ENCODE peak calls at places on chromosomes 3 and 15, in eight cellular contexts. K is T-cell; D is stimulated activated CD4-positive, alpha-beta T cell treated with anti-CD3 and anti-CD28 coated beads, Interleukin-4, amount 100 ng/mL, for 4 hours; E is WTC11; Z is lung microvascular endothelial cell; J is activated CD4-positive, alpha-beta T cell treated with anti-CD3 and anti-CD28 coated beads, Interleukin-2, amount 10 ng/mL, durations not matched to agents 7 days and 5 days; H is NCI-H1417; V is naive thymus-derived CD4-positive, alpha-beta T cell. L is an unnamed sample.

GRCh38 chr15:64905119-64905831 is 6.4 kb upstream of the ANKDD1A start:
- DNase-seq in K (peak), D (peak), E (peak), Z (peak), J (peak), H (no peak), V (peak), L (peak)

GRCh38 chr15:89184367-89184766 is 37.0 kb downstream of the RLBP1 start:
- DNase-seq in K (no peak), D (no peak), E (no peak), Z (no peak), J (no peak), H (no peak), V (no peak), L (peak)

GRCh38 chr15:52103217-52104207 is 9.1 kb downstream of the BCL2L10 start:
- DNase-seq in K (no peak), D (no peak), E (no peak), Z (peak), J (no peak), H (no peak), V (no peak), L (peak)

GRCh38 chr3:38331257-38332022 is 15.1 kb upstream of the XYLB start:
- DNase-seq in K (no peak), D (no peak), E (no peak), Z (no peak), J (no peak), H (no peak), V (no peak), L (no peak)

GRCh38 chr15:42371125-42371524 is 11.8 kb downstream of the CAPN3 start:
- DNase-seq in K (no peak), D (no peak), E (no peak), Z (no peak), J (peak), H (no peak), V (no peak), L (no peak)

GRCh38 chr15:39704684-39705083 is 78.0 kb downstream of the FSIP1 start:
- DNase-seq in K (no peak), D (no peak), E (no peak), Z (peak), J (no peak), H (no peak), V (no peak), L (no peak)

GRCh38 chr3:153210116-153210515 is 48.1 kb downstream of the RAP2B start:
- DNase-seq in K (peak), D (no peak), E (no peak), Z (no peak), J (peak), H (no peak), V (peak), L (no peak)

GRCh38 chr3:197597335-197597734 is 41.6 kb upstream of the BDH1 start:
- DNase-seq in K (no peak), D (no peak), E (no peak), Z (no peak), J (no peak), H (no peak), V (no peak), L (no peak)

GRCh38 chr3:135240426-135240825 is 445.4 kb downstream of the EPHB1 start:
- DNase-seq in K (no peak), D (no peak), E (peak), Z (no peak), J (no peak), H (no peak), V (no peak), L (no peak)

GRCh38 chr3:13713396-13713795 is 164.5 kb downstream of the FBLN2 start:
- DNase-seq in K (no peak), D (no peak), E (peak), Z (no peak), J (no peak), H (no peak), V (no peak), L (peak)

GRCh38 chr3:71423151-71423906 is 160.2 kb downstream of the FOXP1 start:
- DNase-seq in K (no peak), D (no peak), E (no peak), Z (peak), J (no peak), H (peak), V (no peak), L (no peak)

GRCh38 chr3:157127831-157128767 is 31.8 kb downstream of the CCNL1 start:
- DNase-seq in K (peak), D (peak), E (no peak), Z (no peak), J (peak), H (no peak), V (peak), L (peak)

GRCh38 chr15:81297580-81298575 is 26.1 kb downstream of the STARD5 start:
- DNase-seq in K (no peak), D (peak), E (no peak), Z (no peak), J (no peak), H (no peak), V (no peak), L (no peak)

GRCh38 chr3:109023656-109024254 is 70.1 kb upstream of the GUCA1C start:
- DNase-seq in K (peak), D (peak), E (peak), Z (peak), J (peak), H (peak), V (peak), L (no peak)

GRCh38 chr3:129461461-129462146 is 21.6 kb downstream of the IFT122 start:
- DNase-seq in K (no peak), D (no peak), E (no peak), Z (no peak), J (no peak), H (no peak), V (no peak), L (no peak)

GRCh38 chr3:27713066-27713400 is 9.1 kb downstream of the EOMES start:
- DNase-seq in K (no peak), D (no peak), E (no peak), Z (no peak), J (no peak), H (peak), V (no peak), L (no peak)

GRCh38 chr15:97446138-97446537 is 514.4 kb upstream of the ARRDC4 start:
- DNase-seq in K (no peak), D (no peak), E (peak), Z (no peak), J (no peak), H (no peak), V (no peak), L (no peak)

GRCh38 chr3:49671291-49672288 is 2.6 kb upstream of the APEH start:
- DNase-seq in K (peak), D (peak), E (peak), Z (peak), J (peak), H (no peak), V (peak), L (peak)

GRCh38 chr3:158743664-158744566 is 11.7 kb upstream of the RARRES1 start:
- DNase-seq in K (no peak), D (no peak), E (no peak), Z (no peak), J (no peak), H (no peak), V (no peak), L (no peak)

GRCh38 chr15:25693321-25694237 is 169.5 kb downstream of the ATP10A start:
- DNase-seq in K (peak), D (no peak), E (peak), Z (no peak), J (peak), H (no peak), V (no peak), L (no peak)

GRCh38 chr3:138390582-138390932 is 42.2 kb downstream of the MRAS start:
- DNase-seq in K (no peak), D (no peak), E (no peak), Z (no peak), J (no peak), H (no peak), V (no peak), L (no peak)

GRCh38 chr3:112074006-112074405 is 12.2 kb upstream of the C3orf52 start:
- DNase-seq in K (no peak), D (no peak), E (no peak), Z (no peak), J (no peak), H (no peak), V (no peak), L (no peak)

GRCh38 chr3:56693750-56694149 is 10.7 kb upstream of the TASOR start:
- DNase-seq in K (no peak), D (no peak), E (no peak), Z (no peak), J (no peak), H (no peak), V (no peak), L (no peak)

GRCh38 chr3:197680955-197681521 is 55.7 kb downstream of the RUBCN start:
- DNase-seq in K (no peak), D (no peak), E (no peak), Z (no peak), J (no peak), H (no peak), V (no peak), L (no peak)

GRCh38 chr3:122665226-122665786 is 15.3 kb upstream of the PARP14 start:
- DNase-seq in K (no peak), D (no peak), E (no peak), Z (no peak), J (no peak), H (no peak), V (no peak), L (no peak)

GRCh38 chr15:88389120-88389519 is 78.1 kb downstream of the MRPL46 start:
- DNase-seq in K (no peak), D (no peak), E (no peak), Z (no peak), J (no peak), H (no peak), V (no peak), L (no peak)

GRCh38 chr15:27339138-27339537 is 368.2 kb downstream of the GABRG3 start:
- DNase-seq in K (no peak), D (no peak), E (no peak), Z (no peak), J (no peak), H (no peak), V (no peak), L (no peak)